ENCODE peak calls at places on chromosomes 13 and 19, in four cellular contexts. C, Y, X and Z are unnamed samples.

GRCh38 chr13:73647417-73647816 is 486.8 kb downstream of the KLF12 start:
- DNase-seq in C (no peak), Y (no peak), X (no peak), Z (no peak)

GRCh38 chr13:55214851-55215345 is 1925.8 kb upstream of the PRR20A start:
- DNase-seq in C (no peak), Y (no peak), X (no peak), Z (no peak)

GRCh38 chr13:104984296-104984818 is 1551.1 kb downstream of the EFNB2 start:
- DNase-seq in C (peak), Y (peak), X (no peak), Z (peak)

GRCh38 chr13:71621152-71622124 is 245.6 kb downstream of the DACH1 start:
- DNase-seq in C (no peak), Y (no peak), X (no peak), Z (no peak)

GRCh38 chr13:98216711-98217110 is 39.6 kb upstream of the RNF113B start:
- DNase-seq in C (no peak), Y (no peak), X (no peak), Z (no peak)

GRCh38 chr13:27125357-27126282 is 46.0 kb downstream of the USP12 start:
- DNase-seq in C (no peak), Y (no peak), X (no peak), Z (no peak)

GRCh38 chr13:39493966-39494365 is 109.0 kb downstream of the LHFPL6 start:
- DNase-seq in C (no peak), Y (no peak), X (no peak), Z (no peak)

GRCh38 chr19:10724573-10725071 is 6.7 kb downstream of the DNM2 start:
- DNase-seq in C (no peak), Y (no peak), X (no peak), Z (no peak)

GRCh38 chr19:12642506-12642905 is 24.0 kb downstream of the MAN2B1 start:
- DNase-seq in C (no peak), Y (no peak), X (peak), Z (no peak)

GRCh38 chr19:2083174-2083854 is 12.8 kb downstream of the MOB3A start:
- DNase-seq in C (no peak), Y (peak), X (peak), Z (no peak)

GRCh38 chr19:7294571-7295212 is 478 bp upstream of the INSR start:
- DNase-seq in C (peak), Y (no peak), X (peak), Z (peak)

GRCh38 chr19:3609779-3610719 is 3.4 kb upstream of the TBXA2R start:
- DNase-seq in C (no peak), Y (no peak), X (peak), Z (peak)

GRCh38 chr13:75010941-75011340 is 471.0 kb downstream of the TBC1D4 start:
- DNase-seq in C (no peak), Y (no peak), X (no peak), Z (no peak)

GRCh38 chr13:106680796-106681482 is 113.0 kb upstream of the ARGLU1 start:
- DNase-seq in C (no peak), Y (no peak), X (no peak), Z (no peak)

GRCh38 chr13:36344173-36344572 is 2.0 kb downstream of the SPART start:
- DNase-seq in C (peak), Y (no peak), X (no peak), Z (no peak)

GRCh38 chr19:47280183-47280797 is 5.6 kb downstream of the INAFM1 start:
- DNase-seq in C (peak), Y (peak), X (no peak), Z (peak)

GRCh38 chr13:110435331-110435730 is 126.2 kb downstream of the RAB20 start:
- DNase-seq in C (no peak), Y (no peak), X (no peak), Z (no peak)

GRCh38 chr13:33512880-33513554 is 227.5 kb upstream of the STARD13 start:
- DNase-seq in C (no peak), Y (no peak), X (no peak), Z (no peak)

GRCh38 chr13:100208002-100208401 is 119.1 kb downstream of the PCCA start:
- DNase-seq in C (no peak), Y (no peak), X (no peak), Z (no peak)

GRCh38 chr13:46605089-46605488 is 52.1 kb downstream of the LRCH1 start:
- DNase-seq in C (no peak), Y (no peak), X (no peak), Z (no peak)